ENCODE peak calls at places on chromosomes 7 and 10, in six cellular contexts. O is iPS DF 6.9; T is fibroblast of pulmonary artery; K is stimulated activated CD4-positive, alpha-beta T cell treated with anti-CD3 and anti-CD28 coated beads, Interleukin-1b, Interleukin-23, amount 100 ng/mL, for 24 hours; C is KG1; G is NCI-H2081. Z is an unnamed sample.
A peak's percentile ranks its signal among the peaks of the same experiment; 100 is the strongest.

GRCh38 chr10:122054046-122055025 is 65.4 kb downstream of the TACC2 start:
- DNase-seq in O (no peak), T (peak; percentile 84), K (no peak), C (no peak), G (no peak), Z (peak; percentile 74)

GRCh38 chr7:91164948-91165845 is 99.0 kb upstream of the FZD1 start:
- DNase-seq in O (no peak), T (peak; percentile 52), K (no peak), C (no peak), G (no peak), Z (peak; percentile 88)

GRCh38 chr10:86688398-86688921 is 20.1 kb downstream of the LDB3 start:
- DNase-seq in O (peak; percentile 68), T (peak; percentile 80), K (peak; percentile 8), C (peak; percentile 51), G (no peak), Z (peak; percentile 85)

GRCh38 chr7:5553298-5553877 is 129.8 kb upstream of the TNRC18 start:
- DNase-seq in O (no peak), T (no peak), K (no peak), C (no peak), G (no peak), Z (no peak)

GRCh38 chr7:36630112-36630650 is 94.1 kb downstream of the AOAH start:
- DNase-seq in O (no peak), T (no peak), K (no peak), C (no peak), G (no peak), Z (no peak)

GRCh38 chr7:36742911-36743775 is 18.8 kb upstream of the AOAH start:
- DNase-seq in O (no peak), T (no peak), K (no peak), C (peak; percentile 26), G (no peak), Z (no peak)

GRCh38 chr10:20856484-20856883 is 40.6 kb downstream of the NEBL start:
- DNase-seq in O (no peak), T (no peak), K (no peak), C (no peak), G (no peak), Z (no peak)

GRCh38 chr10:28072573-28072972 is 73.7 kb upstream of the ODAD2 start:
- DNase-seq in O (no peak), T (no peak), K (no peak), C (no peak), G (no peak), Z (no peak)

GRCh38 chr7:132169730-132170129 is 406.5 kb downstream of the PLXNA4 start:
- DNase-seq in O (no peak), T (no peak), K (no peak), C (no peak), G (no peak), Z (no peak)

GRCh38 chr10:109701583-109702215 is 221.6 kb downstream of the XPNPEP1 start:
- DNase-seq in O (no peak), T (no peak), K (no peak), C (no peak), G (no peak), Z (no peak)

GRCh38 chr7:39413866-39414668 is 152.1 kb upstream of the YAE1 start:
- DNase-seq in O (peak; percentile 41), T (peak; percentile 24), K (no peak), C (no peak), G (peak; percentile 48), Z (peak; percentile 44)

GRCh38 chr7:157041004-157041403 is 30.5 kb upstream of the MNX1 start:
- DNase-seq in O (no peak), T (no peak), K (no peak), C (no peak), G (no peak), Z (no peak)

GRCh38 chr7:2920956-2921708 is 77.0 kb upstream of the GNA12 start:
- DNase-seq in O (no peak), T (no peak), K (no peak), C (no peak), G (no peak), Z (no peak)

GRCh38 chr10:114402871-114403544 is 1.3 kb downstream of the AFAP1L2 start:
- DNase-seq in O (no peak), T (no peak), K (no peak), C (no peak), G (no peak), Z (no peak)

GRCh38 chr7:34224259-34224658 is 318.9 kb downstream of the BMPER start:
- DNase-seq in O (no peak), T (no peak), K (no peak), C (no peak), G (no peak), Z (no peak)

GRCh38 chr7:82291931-82292330 is 151.6 kb downstream of the CACNA2D1 start:
- DNase-seq in O (no peak), T (no peak), K (no peak), C (no peak), G (no peak), Z (no peak)

GRCh38 chr7:4745971-4746919 is 29.2 kb upstream of the AP5Z1 start:
- DNase-seq in O (no peak), T (peak; percentile 82), K (no peak), C (no peak), G (no peak), Z (peak; percentile 87)

GRCh38 chr10:11849908-11850307 is 26.8 kb downstream of the PROSER2 start:
- DNase-seq in O (no peak), T (peak; percentile 27), K (no peak), C (no peak), G (no peak), Z (peak; percentile 28)

GRCh38 chr7:143145-143751 is 49.1 kb upstream of the FAM20C start:
- DNase-seq in O (no peak), T (no peak), K (no peak), C (no peak), G (no peak), Z (no peak)

GRCh38 chr7:44970521-44971051 is 8.2 kb downstream of the MYO1G start:
- DNase-seq in O (no peak), T (no peak), K (no peak), C (no peak), G (no peak), Z (no peak)

GRCh38 chr10:132685121-132685891 is 100.6 kb downstream of the NKX6-2 start:
- DNase-seq in O (no peak), T (peak; percentile 62), K (no peak), C (no peak), G (no peak), Z (peak; percentile 56)

GRCh38 chr7:50450691-50451051 is 521 bp upstream of the FIGNL1 start:
- DNase-seq in O (no peak), T (no peak), K (no peak), C (no peak), G (peak; percentile 14), Z (no peak)

Z was measured in choroid plexus epithelial cell.